ENCODE peak calls at places on chromosomes 16 and 17, in four cellular contexts. E, I, V and G are unnamed samples.

GRCh38 chr17:2363318-2363717 is 26.0 kb downstream of the SGSM2 start:
- DNase-seq in E (no peak), V (no peak), I (no peak), G (no peak)

GRCh38 chr16:77414752-77415231 is 20.0 kb downstream of the ADAMTS18 start:
- DNase-seq in I (peak), E (no peak), V (no peak), G (no peak)

GRCh38 chr16:86844691-86845090 is 266.3 kb downstream of the FOXL1 start:
- DNase-seq in V (no peak), E (no peak), I (no peak), G (peak)

GRCh38 chr17:63550816-63551639 is 751 bp downstream of the DCAF7 start:
- DNase-seq in E (no peak), I (peak), V (peak), G (peak)

GRCh38 chr17:2880050-2880449 is 83.8 kb downstream of the RAP1GAP2 start:
- DNase-seq in V (no peak), E (no peak), I (no peak), G (no peak)

GRCh38 chr16:68737046-68737729 is at the start of gene CDH1:
- DNase-seq in E (peak), V (no peak), I (no peak), G (no peak)

GRCh38 chr17:74234482-74234881 is 21.1 kb downstream of the TTYH2 start:
- DNase-seq in I (no peak), E (no peak), V (no peak), G (no peak)

GRCh38 chr17:58200024-58200633 is 7.6 kb downstream of the EPX start:
- DNase-seq in V (peak), I (peak), E (peak), G (peak)

GRCh38 chr17:40018211-40019121 is 3.2 kb downstream of the CSF3 start:
- DNase-seq in E (peak), V (no peak), I (no peak), G (no peak)

GRCh38 chr17:8412089-8412488 is 14.5 kb upstream of the RNF222 start:
- DNase-seq in E (no peak), V (peak), I (no peak), G (no peak)

GRCh38 chr16:8551388-8552332 is 38.7 kb downstream of the TMEM114 start:
- DNase-seq in E (no peak), I (no peak), V (no peak), G (no peak)

GRCh38 chr16:83934684-83934977 is 18.4 kb upstream of the OSGIN1 start:
- DNase-seq in I (no peak), V (no peak), E (no peak), G (peak)

GRCh38 chr17:81025065-81025751 is 9.7 kb upstream of the BAIAP2 start:
- DNase-seq in E (no peak), V (no peak), I (no peak), G (no peak)

GRCh38 chr17:6800422-6801027 is 24.5 kb downstream of the FBXO39 start:
- DNase-seq in V (no peak), E (no peak), I (no peak), G (no peak)

GRCh38 chr17:57557793-57558681 is 187.1 kb downstream of the CCDC182 start:
- DNase-seq in V (no peak), E (no peak), I (peak), G (no peak)

GRCh38 chr16:24045641-24046040 is 209.9 kb downstream of the PRKCB start:
- DNase-seq in I (peak), V (no peak), E (no peak), G (peak)

GRCh38 chr17:77424585-77425344 is 284.0 kb downstream of the SEC14L1 start:
- DNase-seq in E (peak), I (peak), V (peak), G (peak)

GRCh38 chr16:81035398-81035974 is at the start of gene ATMIN:
- DNase-seq in I (peak), V (peak), E (peak), G (peak)

GRCh38 chr17:77496831-77497577 is 356.2 kb downstream of the SEC14L1 start:
- DNase-seq in I (no peak), V (no peak), E (no peak), G (no peak)

GRCh38 chr17:8290043-8290442 is 1.6 kb downstream of the RANGRF start:
- DNase-seq in I (no peak), E (no peak), V (no peak), G (no peak)

GRCh38 chr16:16067127-16067526 is 117.7 kb downstream of the ABCC1 start:
- DNase-seq in I (no peak), V (no peak), E (no peak), G (no peak)

GRCh38 chr17:22409160-22409751 is 716.9 kb downstream of the KCNJ18 start:
- DNase-seq in V (peak), E (no peak), I (no peak), G (no peak)

GRCh38 chr16:31423801-31424200 is 4.4 kb downstream of the COX6A2 start:
- DNase-seq in E (no peak), V (no peak), I (no peak), G (no peak)

GRCh38 chr16:82313754-82314153 is 143.7 kb upstream of the MPHOSPH6 start:
- DNase-seq in E (no peak), I (no peak), V (no peak), G (no peak)

GRCh38 chr17:82200743-82201497 is 11.7 kb downstream of the CCDC57 start:
- DNase-seq in E (no peak), V (peak), I (no peak), G (no peak)

GRCh38 chr17:33594000-33594399 is 300.9 kb upstream of the ASIC2 start:
- DNase-seq in V (no peak), E (no peak), I (no peak), G (peak)

GRCh38 chr16:68689921-68690320 is 44.8 kb downstream of the CDH3 start:
- DNase-seq in V (no peak), I (no peak), E (no peak), G (no peak)

GRCh38 chr16:12455287-12455798 is 348.3 kb downstream of the CPPED1 start:
- DNase-seq in V (peak), I (peak), E (peak), G (peak)

GRCh38 chr16:66849021-66849420 is 4.8 kb downstream of the CA7 start:
- DNase-seq in V (no peak), E (no peak), I (no peak), G (no peak)

GRCh38 chr16:21277927-21278706 is at the start of gene CRYM:
- DNase-seq in V (peak), I (peak), E (peak), G (no peak)

DNA sequence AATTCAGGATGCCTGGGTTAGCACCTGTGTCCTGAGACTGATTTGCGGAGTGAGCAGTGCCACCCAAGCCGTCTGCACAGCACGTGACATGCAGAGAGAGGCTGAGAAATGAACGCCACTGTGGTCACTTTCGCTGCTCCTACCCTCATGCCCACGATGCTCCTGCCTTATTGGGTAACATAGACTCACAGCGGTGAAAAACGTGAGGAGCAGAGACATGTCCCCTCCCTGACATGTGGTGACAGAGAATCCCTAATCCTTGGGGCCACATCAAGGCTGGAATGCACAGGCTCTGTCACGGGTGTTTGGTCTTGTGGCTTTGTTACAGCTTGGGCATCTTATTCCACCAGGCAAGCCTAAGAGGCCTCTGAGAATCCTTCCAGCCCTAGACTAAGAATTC is 52.1 kb upstream of the CACNG5 start:
- DNase-seq in E (no peak), I (no peak), V (no peak), G (peak)
- H3K27ac ChIP-seq in E (no peak), I (no peak), V (no peak), G (peak)

GRCh38 chr16:4232541-4233386 is 9.1 kb downstream of the SRL start:
- DNase-seq in I (no peak), E (no peak), V (no peak), G (peak)
- H3K4me3 ChIP-seq in I (no peak), E (no peak), V (no peak), G (no peak)

DNA sequence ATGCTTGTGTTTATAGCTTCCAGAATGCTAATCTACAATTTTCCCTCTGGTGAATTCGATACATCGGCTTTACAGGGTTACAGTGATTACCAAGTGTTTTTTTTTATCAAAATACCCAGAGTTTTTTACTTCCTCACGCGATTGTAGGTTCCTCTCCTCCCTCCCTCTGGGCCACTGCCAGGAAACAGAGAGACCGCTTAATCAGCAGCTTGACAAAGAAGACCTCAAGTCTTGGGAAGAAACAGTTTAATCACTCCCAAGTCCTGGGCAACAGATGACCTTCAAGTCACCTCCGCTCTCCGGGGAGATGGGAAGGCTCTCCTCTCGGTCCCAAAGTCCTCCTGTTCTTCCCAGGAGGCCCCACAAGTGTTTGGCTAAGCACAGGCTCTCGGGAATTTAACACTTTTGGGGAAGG is 23.5 kb downstream of the SMTNL2 start:
- DNase-seq in V (peak), I (no peak), E (peak), G (no peak)
- H3K27ac ChIP-seq in V (no peak), I (no peak), E (no peak), G (no peak)

DNA sequence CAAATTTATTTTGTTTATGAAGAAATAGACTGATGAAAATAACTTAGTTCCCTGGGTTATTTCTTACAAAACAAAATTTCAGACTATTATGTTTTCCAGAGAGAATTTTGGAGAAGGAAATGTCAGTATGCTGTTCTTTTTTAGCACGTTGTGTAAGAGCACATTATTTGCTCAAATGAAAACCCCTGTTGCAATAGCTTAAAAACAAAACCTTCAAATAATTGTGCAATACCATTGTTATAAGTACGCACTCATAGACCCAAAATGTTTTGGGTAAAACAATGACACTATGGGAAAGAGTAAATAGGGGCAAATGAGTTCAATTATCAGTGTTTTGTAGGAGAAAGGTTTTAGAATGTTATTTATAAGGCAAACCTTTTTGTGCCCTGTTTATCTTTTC is 18.2 kb downstream of the VMP1 start:
- DNase-seq in V (no peak), E (no peak), I (no peak), G (no peak)
- H3K4me3 ChIP-seq in V (no peak), E (no peak), I (no peak), G (no peak)